ENCODE peak calls at places on chromosomes 12 and 14, in six cellular contexts. Q is RWPE2, B is mesendoderm, D is right cardiac atrium, O is GM23248, P is left ventricle myocardium inferior. X is an unnamed sample. For H3K4me1, the result is how much of the 10 kb centered on the place peaks cover.

GRCh38 chr14:36975834-36976233 is 196.6 kb downstream of the SLC25A21 start:
- DNase-seq in P (no peak), Q (no peak), D (no peak), B (peak), O (no peak), X (no peak)

GRCh38 chr12:1594045-1594294 is 411 bp downstream of the FBXL14 start:
- DNase-seq in O (peak), Q (peak), P (peak), D (no peak), B (peak), X (no peak)

GRCh38 chr12:117342682-117343081 is 18.7 kb downstream of the NOS1 start:
- DNase-seq in D (no peak), O (no peak), P (no peak), B (no peak), Q (no peak), X (no peak)

GRCh38 chr12:40733871-40734270 is 41.6 kb downstream of the CNTN1 start:
- DNase-seq in D (no peak), Q (no peak), B (no peak), O (no peak), P (no peak), X (no peak)

GRCh38 chr12:109592905-109593272 is 19.3 kb downstream of the MVK start:
- DNase-seq in B (no peak), O (no peak), P (peak), Q (no peak), D (no peak), X (no peak)

GRCh38 chr12:29725587-29726320 is 58.0 kb downstream of the TMTC1 start:
- DNase-seq in B (no peak), O (peak), P (peak), D (peak), Q (no peak), X (no peak)

GRCh38 chr14:98548071-98548686 is 723.8 kb downstream of the BCL11B start:
- DNase-seq in O (no peak), P (no peak), D (no peak), Q (no peak), B (peak), X (no peak)

GRCh38 chr14:64475585-64476273 is 10.4 kb downstream of the AKAP5 start:
- DNase-seq in D (no peak), Q (no peak), O (no peak), B (no peak), P (no peak), X (no peak)

GRCh38 chr14:70707138-70708038 is 65.7 kb downstream of the TTC9 start:
- DNase-seq in Q (no peak), D (no peak), O (peak), P (no peak), B (peak), X (peak)

GRCh38 chr12:77120695-77121094 is 55.3 kb upstream of the E2F7 start:
- DNase-seq in Q (no peak), P (no peak), B (no peak), O (peak), D (no peak), X (no peak)

GRCh38 chr14:88323520-88324199 is 591 bp upstream of the KCNK10 start:
- DNase-seq in O (peak), Q (no peak), D (no peak), P (no peak), B (peak), X (no peak)

GRCh38 chr12:127125607-127126259 is 1141.2 kb upstream of the TMEM132C start:
- DNase-seq in O (peak), D (no peak), Q (peak), B (peak), P (no peak), X (no peak)

GRCh38 chr14:60508707-60509437 is at the start of gene SIX6:
- DNase-seq in B (peak), Q (peak), P (no peak), D (peak), O (peak), X (no peak)

GRCh38 chr12:131865196-131865875 is 29.1 kb upstream of the ULK1 start:
- DNase-seq in D (no peak), P (no peak), B (no peak), O (peak), Q (no peak), X (no peak)

GRCh38 chr14:42806909-42807315 is 1200.2 kb downstream of the LRFN5 start:
- DNase-seq in P (no peak), O (peak), B (no peak), D (no peak), Q (no peak), X (no peak)

GRCh38 chr12:114691810-114692557 is 8.0 kb upstream of the TBX3 start:
- DNase-seq in Q (no peak), P (no peak), B (peak), D (no peak), O (no peak), X (no peak)

GRCh38 chr14:68667313-68667791 is 125.5 kb downstream of the ZFP36L1 start:
- DNase-seq in O (peak), D (no peak), P (no peak), B (no peak), Q (no peak), X (no peak)

GRCh38 chr12:101995684-101996083 is 66.1 kb downstream of the WASHC3 start:
- DNase-seq in B (no peak), O (no peak), D (no peak), P (no peak), Q (no peak), X (no peak)

GRCh38 chr12:92729773-92730305 is 27.1 kb downstream of the PLEKHG7 start:
- DNase-seq in B (no peak), Q (no peak), O (no peak), D (no peak), P (no peak), X (no peak)

GRCh38 chr12:56565510-56566101 is 44.0 kb downstream of the RBMS2 start:
- DNase-seq in Q (no peak), D (peak), P (peak), O (peak), B (peak), X (peak)

GRCh38 chr12:22215467-22216253 is 118.8 kb downstream of the ST8SIA1 start:
- DNase-seq in D (no peak), P (no peak), B (no peak), Q (no peak), O (peak), X (no peak)

GRCh38 chr12:6764011-6764828 is 1.9 kb upstream of the PTMS start:
- DNase-seq in P (peak), B (peak), Q (peak), O (peak), D (peak), X (peak)

GRCh38 chr12:131862084-131862441 is 32.4 kb upstream of the ULK1 start:
- DNase-seq in D (no peak), P (no peak), O (no peak), Q (no peak), B (no peak), X (no peak)

GRCh38 chr14:33629721-33630287 is 321.1 kb downstream of the EGLN3 start:
- DNase-seq in O (peak), P (no peak), D (no peak), B (no peak), Q (no peak), X (no peak)

GRCh38 chr14:67187826-67188225 is 1.4 kb upstream of the GARIN2 start:
- DNase-seq in O (peak), Q (peak), P (no peak), D (no peak), B (no peak), X (peak)

GRCh38 chr12:123445388-123446344 is 9.2 kb upstream of the RILPL2 start:
- DNase-seq in Q (no peak), D (peak), P (peak), B (peak), O (peak), X (peak)

GRCh38 chr14:82642425-82642824 is 1108.8 kb upstream of the SEL1L start:
- DNase-seq in O (no peak), P (no peak), Q (no peak), B (peak), D (peak), X (no peak)

GRCh38 chr14:100423421-100424010 is 100.4 kb downstream of the SLC25A47 start:
- DNase-seq in Q (no peak), O (no peak), B (no peak), D (no peak), P (no peak), X (no peak)
- H3K4me3 ChIP-seq in Q (no peak), O (no peak), B (no peak), D (no peak), P (no peak), X (no peak)

GRCh38 chr14:92501891-92502351 is 11.7 kb upstream of the RIN3 start:
- DNase-seq in P (no peak), O (peak), B (no peak), D (no peak), Q (peak), X (no peak)
- H3K4me1 ChIP-seq in P (under half), O (under half), B (under half), D (under half), Q (under half), X (under half)

GRCh38 chr12:4626543-4626942 is 22.3 kb downstream of the AKAP3 start:
- DNase-seq in Q (no peak), D (no peak), O (peak), P (no peak), B (no peak), X (no peak)
- H3K27ac ChIP-seq in Q (no peak), D (peak), O (no peak), P (no peak), B (no peak), X (no peak)

DNA sequence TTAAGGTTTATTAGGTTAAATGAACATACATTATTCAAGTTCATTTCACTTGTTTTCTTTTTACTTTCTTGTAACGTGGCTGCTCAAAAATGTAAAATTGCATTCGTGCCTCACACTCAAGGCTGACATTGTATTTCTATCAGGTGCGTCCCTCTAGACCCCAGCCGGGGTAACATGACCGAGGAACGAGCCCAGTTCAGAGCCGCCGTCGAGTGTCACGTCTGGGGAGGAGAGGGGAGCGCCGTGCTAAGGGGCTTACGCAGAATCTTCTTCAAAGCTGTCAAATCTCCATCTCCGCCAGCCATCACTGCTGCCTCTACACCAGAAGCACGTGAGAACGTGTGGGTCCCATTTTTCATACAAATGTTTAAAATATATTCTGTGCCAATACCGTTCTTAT is 170.6 kb downstream of the RIMBP2 start:
- DNase-seq in Q (no peak), O (no peak), B (no peak), P (no peak), D (no peak), X (no peak)
- H3K4me3 ChIP-seq in Q (no peak), O (no peak), B (no peak), P (no peak), D (no peak), X (no peak)

DNA sequence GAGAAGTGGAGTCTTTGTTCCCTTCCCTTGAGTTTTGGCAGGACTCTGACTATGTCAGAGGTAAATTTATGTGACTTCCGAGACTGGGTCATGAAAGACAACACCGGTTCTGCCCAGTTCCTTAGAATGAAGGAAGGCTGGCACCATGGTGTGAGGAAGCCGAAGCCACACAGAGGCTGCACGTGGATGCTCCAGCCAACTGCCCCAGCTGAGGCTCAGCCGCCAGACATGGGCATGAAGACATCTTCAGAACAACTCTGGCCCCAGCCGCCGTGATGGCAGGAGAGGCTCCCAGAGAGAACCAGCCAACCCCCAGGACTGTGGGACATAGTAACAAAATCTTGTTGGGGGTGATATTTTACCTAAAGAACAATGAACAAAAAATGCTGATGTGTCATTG is 111.2 kb downstream of the CALM1 start:
- DNase-seq in O (no peak), Q (no peak), D (no peak), P (no peak), B (no peak), X (no peak)
- H3K4me1 ChIP-seq in O (under half), Q (under half), D (under half), P (under half), B (under half), X (under half)

GRCh38 chr12:45586486-45586885 is 143.0 kb upstream of the ARID2 start:
- DNase-seq in B (no peak), P (no peak), Q (no peak), O (no peak), D (peak), X (no peak)

GRCh38 chr12:45587877-45588530 is 141.5 kb upstream of the ARID2 start:
- DNase-seq in B (no peak), O (no peak), D (no peak), P (no peak), Q (no peak), X (no peak)

GRCh38 chr12:45585522-45586230 is 143.8 kb upstream of the ARID2 start:
- DNase-seq in D (peak), O (no peak), P (no peak), B (no peak), Q (no peak), X (no peak)

GRCh38 chr12:45590646-45591045 is 138.9 kb upstream of the ARID2 start:
- DNase-seq in Q (no peak), P (no peak), O (no peak), D (no peak), B (no peak), X (no peak)

DNA sequence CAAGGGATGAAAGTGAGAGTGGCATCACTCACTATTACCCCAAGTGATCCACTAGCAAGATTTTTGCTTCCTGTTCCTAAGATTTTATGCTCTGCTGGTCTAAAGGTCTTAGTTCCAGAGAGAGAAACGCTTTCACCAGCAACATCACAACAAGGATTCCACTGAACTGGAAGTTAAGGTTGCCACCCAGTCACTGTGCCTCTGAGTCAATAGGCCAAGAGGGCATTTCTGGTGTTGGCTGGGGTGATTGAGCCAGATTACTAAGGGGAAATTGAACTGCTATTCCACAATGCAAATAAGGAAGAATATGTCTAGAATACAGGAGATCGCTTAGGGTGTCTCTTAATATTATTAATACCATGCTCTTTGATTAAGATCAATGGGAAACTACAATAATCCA is 142.5 kb upstream of the ARID2 start:
- DNase-seq in B (no peak), O (no peak), P (no peak), Q (no peak), D (no peak), X (no peak)
- H3K27ac ChIP-seq in B (no peak), O (no peak), P (no peak), Q (no peak), D (no peak), X (no peak)

GRCh38 chr12:12216349-12217017 is 50.4 kb downstream of the LRP6 start:
- DNase-seq in D (no peak), O (no peak), B (no peak), P (no peak), Q (no peak), X (no peak)

GRCh38 chr12:12219664-12220063 is 47.2 kb downstream of the LRP6 start:
- DNase-seq in P (no peak), Q (no peak), B (no peak), D (no peak), O (no peak), X (no peak)

GRCh38 chr12:12214635-12215131 is 52.2 kb downstream of the LRP6 start:
- DNase-seq in O (peak), P (no peak), B (peak), Q (no peak), D (no peak), X (no peak)

GRCh38 chr12:12214201-12214600 is 52.6 kb downstream of the LRP6 start:
- DNase-seq in O (no peak), B (peak), D (no peak), P (no peak), Q (no peak), X (no peak)

GRCh38 chr12:12217018-12217359 is 49.9 kb downstream of the LRP6 start:
- DNase-seq in Q (no peak), D (no peak), B (no peak), O (no peak), P (no peak), X (no peak)
- H3K4me3 ChIP-seq in Q (no peak), D (no peak), B (no peak), O (no peak), P (no peak), X (no peak)

DNA sequence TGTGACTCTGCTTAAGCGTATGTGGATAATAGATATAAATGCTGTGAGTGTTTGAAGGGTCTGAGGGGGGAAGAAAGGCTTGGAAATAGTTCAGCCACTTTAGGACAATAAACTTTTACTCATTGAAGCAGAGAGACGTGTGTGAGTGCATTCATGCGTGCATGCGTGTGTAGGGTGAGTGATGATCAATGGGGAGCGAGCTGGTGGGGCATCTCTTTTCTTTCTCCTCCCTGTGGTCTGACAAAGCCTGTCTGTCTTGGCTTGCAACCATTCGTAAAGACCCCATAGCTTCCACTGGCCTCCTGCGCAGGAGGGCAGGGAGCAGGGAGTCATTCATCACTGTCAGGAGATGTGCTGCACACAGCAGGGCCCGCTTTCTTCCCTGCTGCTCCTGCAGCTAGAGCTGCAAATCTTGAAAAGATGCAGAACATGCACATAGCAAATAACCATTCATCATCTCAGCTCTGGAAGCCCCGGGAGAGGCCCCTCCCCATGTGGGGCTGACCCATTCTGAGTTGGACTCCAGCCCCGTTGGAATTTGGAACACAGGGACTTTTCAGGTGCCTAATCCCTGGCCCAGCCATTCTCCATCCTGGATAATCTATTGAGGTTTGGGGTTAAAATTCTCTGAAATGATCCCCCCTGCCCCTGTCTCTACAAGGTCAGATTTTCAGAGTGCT is 223.2 kb downstream of the PPM1H start:
- DNase-seq in P (no peak), B (no peak), O (no peak), D (no peak), Q (no peak), X (no peak)
- H3K4me1 ChIP-seq in P (under half), B (under half), O (under half), D (under half), Q (under half), X (under half)